ENCODE peak calls at places on chromosomes 3 and 15, in six cellular contexts. D is tibial artery; P is CD8-positive, alpha-beta T cell; E is RWPE2; U is psoas muscle; L is DND-41. G is an unnamed sample.

GRCh38 chr3:179882322-179882721 is 154.4 kb downstream of the PEX5L start:
- DNase-seq in L (no peak), U (no peak), P (no peak), D (no peak), E (no peak), G (no peak)

GRCh38 chr15:75809986-75810750 is 33.1 kb upstream of the UBE2Q2 start:
- DNase-seq in L (no peak), U (no peak), D (no peak), E (no peak), P (no peak), G (no peak)

GRCh38 chr3:143158549-143158988 is 39.0 kb downstream of the CHST2 start:
- DNase-seq in E (no peak), D (no peak), U (no peak), L (no peak), P (no peak), G (peak)

GRCh38 chr3:119323401-119324107 is 29.4 kb downstream of the ARHGAP31 start:
- DNase-seq in L (no peak), D (no peak), E (no peak), U (no peak), P (no peak), G (no peak)

GRCh38 chr15:76235186-76235826 is 76.0 kb downstream of the ETFA start:
- DNase-seq in P (no peak), L (no peak), E (no peak), U (no peak), D (no peak), G (peak)

GRCh38 chr15:73317651-73318462 is 50.9 kb downstream of the HCN4 start:
- DNase-seq in P (no peak), U (no peak), L (no peak), E (peak), D (no peak), G (no peak)

GRCh38 chr3:48543271-48543866 is 13.2 kb downstream of the PFKFB4 start:
- DNase-seq in D (peak), L (no peak), P (no peak), E (peak), U (peak), G (no peak)

GRCh38 chr3:30893678-30894325 is 659 bp downstream of the GADL1 start:
- DNase-seq in E (no peak), D (no peak), U (no peak), P (no peak), L (no peak), G (no peak)

GRCh38 chr3:131549340-131549739 is 46.6 kb upstream of the MRPL3 start:
- DNase-seq in D (no peak), U (no peak), P (no peak), L (peak), E (no peak), G (no peak)

GRCh38 chr3:169863458-169863899 is 6.3 kb downstream of the LRRC31 start:
- DNase-seq in L (peak), P (peak), U (peak), D (peak), E (no peak), G (peak)

GRCh38 chr3:155870945-155871745 is 695 bp downstream of the GMPS start:
- DNase-seq in E (peak), L (peak), P (peak), D (peak), U (peak), G (no peak)

GRCh38 chr15:72820278-72820677 is 36.7 kb upstream of the ADPGK start:
- DNase-seq in P (no peak), E (no peak), U (no peak), L (no peak), D (no peak), G (no peak)

GRCh38 chr3:60294181-60294580 is 957.1 kb downstream of the FHIT start:
- DNase-seq in E (no peak), P (no peak), D (no peak), U (no peak), L (peak), G (peak)

GRCh38 chr3:38534180-38534579 is 38.0 kb downstream of the EXOG start:
- DNase-seq in L (no peak), P (no peak), U (no peak), E (no peak), D (no peak), G (no peak)

GRCh38 chr3:184616416-184616815 is 54.8 kb downstream of the EPHB3 start:
- DNase-seq in D (no peak), P (no peak), E (no peak), U (no peak), L (no peak), G (no peak)

GRCh38 chr3:60856299-60857046 is 394.8 kb downstream of the FHIT start:
- DNase-seq in E (no peak), L (no peak), P (no peak), D (no peak), U (no peak), G (no peak)

GRCh38 chr15:64288577-64288976 is 67.4 kb downstream of the CSNK1G1 start:
- DNase-seq in U (no peak), L (no peak), D (no peak), P (no peak), E (no peak), G (peak)

GRCh38 chr3:139107424-139108252 is 62.9 kb upstream of the PRR23C start:
- DNase-seq in L (no peak), P (peak), U (no peak), D (no peak), E (no peak), G (no peak)

GRCh38 chr3:41138601-41139000 is 60.7 kb upstream of the CTNNB1 start:
- DNase-seq in U (no peak), L (no peak), D (no peak), P (no peak), E (no peak), G (no peak)

GRCh38 chr15:43821505-43821904 is 3.0 kb downstream of the MFAP1 start:
- DNase-seq in L (no peak), D (no peak), P (no peak), U (no peak), E (no peak), G (no peak)

GRCh38 chr3:122785231-122785630 is 8.4 kb downstream of the HSPBAP1 start:
- DNase-seq in D (no peak), U (no peak), E (no peak), P (no peak), L (no peak), G (no peak)

GRCh38 chr3:133514418-133514817 is 59.1 kb upstream of the CDV3 start:
- DNase-seq in D (no peak), L (no peak), U (no peak), E (no peak), P (no peak), G (no peak)

GRCh38 chr15:89129123-89129815 is 41.0 kb downstream of the ABHD2 start:
- DNase-seq in P (peak), E (peak), L (peak), U (no peak), D (no peak), G (no peak)

GRCh38 chr15:101535170-101535902 is 45.8 kb upstream of the PCSK6 start:
- DNase-seq in D (no peak), U (no peak), L (no peak), P (peak), E (no peak), G (no peak)

GRCh38 chr3:23739536-23739935 is 66.2 kb upstream of the UBE2E1 start:
- DNase-seq in P (no peak), L (no peak), E (no peak), D (no peak), U (no peak), G (peak)

DNA sequence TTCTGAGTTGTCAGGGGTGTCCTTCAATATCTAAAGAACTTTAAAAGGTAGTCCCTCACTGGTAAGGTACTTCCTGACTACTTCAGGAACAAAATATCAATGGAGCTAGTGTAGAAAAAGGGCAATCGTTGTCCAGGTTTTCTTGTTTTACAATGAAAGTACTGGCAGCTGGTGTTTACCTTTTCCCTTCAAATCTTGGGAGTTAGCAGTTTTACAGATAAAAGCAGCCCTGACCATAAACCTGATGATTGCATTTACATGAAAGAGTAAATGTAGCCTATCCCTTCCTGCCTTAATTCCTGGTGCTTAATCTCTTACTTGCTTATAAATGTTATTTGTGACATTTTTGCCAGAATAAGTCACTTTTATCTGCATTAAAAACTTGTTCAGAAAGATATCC is 559.9 kb upstream of the ARPP21 start:
- DNase-seq in U (no peak), E (no peak), D (no peak), L (no peak), P (no peak), G (no peak)
- H3K4me3 ChIP-seq in U (no peak), E (no peak), D (no peak), L (no peak), P (no peak), G (no peak)

GRCh38 chr15:63155486-63155885 is 1.8 kb downstream of the RPS27L start:
- DNase-seq in P (no peak), L (no peak), U (no peak), E (no peak), D (no peak), G (no peak)
- H3K4me3 ChIP-seq in P (no peak), L (no peak), U (peak), E (no peak), D (peak), G (peak)

GRCh38 chr3:53240989-53241972 is 14.5 kb downstream of the TKT start:
- DNase-seq in L (no peak), D (no peak), P (no peak), E (no peak), U (peak), G (no peak)
- H3K4me3 ChIP-seq in L (no peak), D (no peak), P (no peak), E (no peak), U (peak), G (no peak)

DNA sequence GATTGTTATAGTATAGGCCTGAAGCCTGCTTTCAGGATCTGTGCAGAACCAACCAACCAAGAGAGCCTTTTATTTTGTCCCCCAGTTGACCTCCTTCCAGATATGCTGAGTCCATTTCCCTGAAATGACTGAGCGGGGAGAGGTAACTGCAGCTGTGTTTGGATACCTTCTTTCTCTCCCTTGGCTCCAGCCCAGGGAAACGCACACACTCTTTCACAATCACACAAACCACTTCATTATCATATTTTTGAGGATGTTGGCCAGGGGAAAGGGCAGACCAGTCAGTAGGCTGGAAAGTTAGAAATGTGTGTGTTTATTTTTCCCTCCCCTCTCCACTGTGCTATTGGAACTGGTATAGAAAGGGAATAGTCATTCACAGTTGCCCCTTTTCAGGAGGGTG is 417.7 kb upstream of the TBL1XR1 start:
- DNase-seq in P (no peak), U (peak), D (peak), E (peak), L (peak), G (peak)
- H3K4me3 ChIP-seq in P (no peak), U (no peak), D (no peak), E (no peak), L (no peak), G (no peak)

GRCh38 chr3:183518446-183519185 is 36.9 kb downstream of the KLHL6 start:
- DNase-seq in D (no peak), L (no peak), E (peak), U (no peak), P (no peak), G (no peak)
- H3K4me3 ChIP-seq in D (no peak), L (no peak), E (no peak), U (no peak), P (no peak), G (no peak)

DNA sequence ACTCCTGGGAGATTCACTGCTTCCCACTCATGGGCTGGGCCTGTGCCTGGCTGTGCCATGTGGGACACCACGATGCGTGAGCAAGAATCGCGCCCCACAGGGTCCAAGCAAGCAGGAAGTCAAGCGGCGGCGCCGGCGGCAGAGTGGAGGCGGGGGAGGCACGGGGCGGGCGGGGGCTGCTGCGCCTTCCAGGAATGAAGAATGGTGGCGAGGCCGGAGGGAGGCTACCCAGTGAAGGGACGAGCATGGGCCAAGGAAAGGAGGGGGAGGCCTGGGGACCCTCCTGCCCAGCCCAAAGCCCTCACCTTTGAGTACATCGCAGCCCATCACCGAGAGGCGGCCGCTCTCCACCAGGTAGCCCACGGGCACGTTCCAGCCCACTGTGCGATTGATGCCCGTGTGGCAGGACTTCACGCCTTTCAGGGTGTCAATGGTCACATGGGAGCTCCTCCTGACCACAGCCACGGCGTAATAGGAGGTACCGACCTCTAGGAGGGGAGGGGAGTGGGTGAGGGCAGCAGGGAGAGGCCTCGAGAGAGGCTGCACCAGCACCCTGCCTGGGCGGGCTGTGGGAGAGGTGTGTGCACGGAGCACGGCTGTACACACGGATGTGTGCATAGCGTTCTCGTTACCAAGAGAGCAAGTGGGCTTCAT is 5.5 kb downstream of the MELTF start:
- DNase-seq in E (peak), P (no peak), U (no peak), L (no peak), D (no peak), G (no peak)
- H3K4me3 ChIP-seq in E (no peak), P (no peak), U (no peak), L (no peak), D (no peak), G (no peak)

GRCh38 chr15:68073576-68074288 is 19.6 kb downstream of the PIAS1 start:
- DNase-seq in L (no peak), D (no peak), U (no peak), E (no peak), P (no peak), G (no peak)
- H3K4me3 ChIP-seq in L (no peak), D (no peak), U (no peak), E (no peak), P (no peak), G (no peak)

G was measured in skeletal muscle cell.